ENCODE peak calls at places on chromosome 17, in four cellular contexts. Q is IMR-90, X is psoas muscle, Y is T-helper 1 cell. M is an unnamed sample.

GRCh38 chr17:16814439-16814838 is 124.4 kb downstream of the CCDC144A start:
- DNase-seq in Y (no peak), X (no peak), Q (no peak), M (no peak)

GRCh38 chr17:79156463-79157095 is 82.0 kb downstream of the ENGASE start:
- DNase-seq in Q (no peak), Y (no peak), X (no peak), M (no peak)

GRCh38 chr17:4038076-4038475 is 73.8 kb upstream of the ATP2A3 start:
- DNase-seq in Q (no peak), X (no peak), Y (no peak), M (no peak)

GRCh38 chr17:79033741-79034501 is 10.0 kb downstream of the C1QTNF1 start:
- DNase-seq in Q (no peak), X (peak), Y (no peak), M (no peak)

GRCh38 chr17:82330322-82331239 is 3.0 kb downstream of the SECTM1 start:
- DNase-seq in X (peak), Q (peak), Y (no peak), M (peak)

GRCh38 chr17:35548213-35548810 is 10.8 kb upstream of the SLFN12L start:
- DNase-seq in Y (no peak), Q (no peak), X (no peak), M (no peak)

GRCh38 chr17:17868637-17869522 is 32.1 kb upstream of the SREBF1 start:
- DNase-seq in Y (no peak), Q (peak), X (no peak), M (no peak)

GRCh38 chr17:44677136-44677535 is 12.4 kb downstream of the CCDC43 start:
- DNase-seq in Q (peak), Y (no peak), X (no peak), M (no peak)

GRCh38 chr17:62668091-62668804 is 40.8 kb downstream of the MRC2 start:
- DNase-seq in Q (no peak), X (no peak), Y (no peak), M (no peak)

GRCh38 chr17:82353484-82353883 is 5.6 kb upstream of the TEX19 start:
- DNase-seq in Q (no peak), Y (no peak), X (peak), M (no peak)

GRCh38 chr17:49742256-49742655 is 21.7 kb downstream of the FAM117A start:
- DNase-seq in X (no peak), Y (no peak), Q (peak), M (no peak)